ENCODE peak calls at places on chromosomes 12 and 14, in eight cellular contexts. V is heart left ventricle, M is AG10803, X is ascending aorta, E is epithelial cell of esophagus, N is mucosa of descending colon, C is left lung, F is mammary epithelial cell. D is an unnamed sample.

GRCh38 chr12:115916910-115917668 is 360.4 kb downstream of the MED13L start:
- DNase-seq in C (peak), M (no peak), X (no peak), V (peak), E (peak), F (peak), N (peak), D (peak)

GRCh38 chr14:101007765-101008164 is 104.2 kb upstream of the RTL1 start:
- DNase-seq in X (no peak), E (no peak), V (no peak), N (no peak), C (no peak), F (no peak), M (no peak), D (no peak)

GRCh38 chr12:89856431-89856830 is 147.8 kb upstream of the ATP2B1 start:
- DNase-seq in V (no peak), F (peak), E (peak), N (no peak), C (no peak), M (peak), X (no peak), D (peak)

GRCh38 chr14:75229923-75230792 is 48.5 kb upstream of the FOS start:
- DNase-seq in N (peak), V (peak), C (no peak), F (peak), E (peak), X (no peak), M (peak), D (peak)

GRCh38 chr14:46054526-46054925 is 597.1 kb downstream of the RPL10L start:
- DNase-seq in F (peak), V (no peak), C (no peak), M (peak), E (peak), N (no peak), X (no peak), D (no peak)

GRCh38 chr12:106600503-106600902 is 17.7 kb downstream of the RFX4 start:
- DNase-seq in F (no peak), N (no peak), M (no peak), X (no peak), C (no peak), V (no peak), E (no peak), D (no peak)

GRCh38 chr14:103259184-103259583 is 74.9 kb upstream of the EIF5 start:
- DNase-seq in C (no peak), X (no peak), F (no peak), E (no peak), M (no peak), V (no peak), N (no peak), D (no peak)

GRCh38 chr14:54711812-54712211 is 144.9 kb downstream of the SAMD4A start:
- DNase-seq in E (no peak), N (no peak), X (no peak), C (no peak), F (no peak), M (no peak), V (no peak), D (peak)

GRCh38 chr14:101875041-101875725 is 89.2 kb upstream of the DYNC1H1 start:
- DNase-seq in F (no peak), M (no peak), V (no peak), X (no peak), E (no peak), C (no peak), N (no peak), D (no peak)

GRCh38 chr14:101590616-101591015 is 29.3 kb downstream of the DIO3 start:
- DNase-seq in X (no peak), C (peak), F (no peak), N (peak), V (no peak), E (no peak), M (no peak), D (no peak)

GRCh38 chr14:76863724-76864407 is 37.7 kb downstream of the LRRC74A start:
- DNase-seq in C (no peak), V (peak), N (no peak), E (no peak), F (no peak), M (no peak), X (peak), D (peak)

GRCh38 chr12:84924956-84925355 is 12.4 kb upstream of the SLC6A15 start:
- DNase-seq in E (peak), N (no peak), F (peak), V (no peak), X (no peak), M (peak), C (no peak), D (no peak)

GRCh38 chr12:99455350-99456037 is 192.1 kb upstream of the GARIN6 start:
- DNase-seq in V (no peak), X (no peak), N (no peak), C (no peak), F (peak), M (peak), E (peak), D (no peak)

GRCh38 chr12:71371132-71371531 is 68.5 kb upstream of the LGR5 start:
- DNase-seq in X (no peak), V (no peak), C (no peak), E (no peak), N (no peak), M (no peak), F (peak), D (no peak)

GRCh38 chr12:83225806-83226205 is 539.1 kb downstream of the TMTC2 start:
- DNase-seq in F (no peak), N (no peak), M (no peak), E (no peak), X (no peak), V (no peak), C (no peak), D (no peak)

GRCh38 chr12:124609041-124609984 is 41.9 kb upstream of the NCOR2 start:
- DNase-seq in M (no peak), N (peak), E (peak), C (peak), F (peak), X (no peak), V (peak), D (peak)

GRCh38 chr14:22822017-22822618 is 6.9 kb upstream of the SLC7A7 start:
- DNase-seq in C (peak), E (no peak), V (no peak), N (no peak), X (no peak), F (no peak), M (no peak), D (no peak)

GRCh38 chr14:65261425-65261920 is 151.1 kb upstream of the FUT8 start:
- DNase-seq in C (no peak), E (peak), N (no peak), M (peak), X (no peak), V (no peak), F (no peak), D (no peak)

GRCh38 chr14:66746316-66747006 is 238.5 kb downstream of the GPHN start:
- DNase-seq in V (no peak), M (peak), C (no peak), E (peak), N (no peak), F (peak), X (no peak), D (no peak)

GRCh38 chr14:61625171-61625570 is 70.1 kb upstream of the HIF1A start:
- DNase-seq in E (peak), V (no peak), X (no peak), C (no peak), N (no peak), F (peak), M (no peak), D (no peak)

GRCh38 chr12:85623726-85624125 is 212.5 kb downstream of the RASSF9 start:
- DNase-seq in N (no peak), X (no peak), C (no peak), F (no peak), M (no peak), V (no peak), E (no peak), D (no peak)

GRCh38 chr12:63348544-63348943 is 197.5 kb upstream of the AVPR1A start:
- DNase-seq in E (no peak), V (no peak), N (no peak), F (peak), C (no peak), M (no peak), X (no peak), D (no peak)

GRCh38 chr14:63157195-63157594 is 47.0 kb upstream of the RHOJ start:
- DNase-seq in E (no peak), C (no peak), N (no peak), F (no peak), V (no peak), X (no peak), M (no peak), D (no peak)

GRCh38 chr14:66444271-66444987 is 41.7 kb upstream of the CCDC196 start:
- DNase-seq in F (no peak), X (no peak), E (no peak), M (peak), V (no peak), C (no peak), N (no peak), D (no peak)

GRCh38 chr14:29741909-29742401 is 185.7 kb downstream of the PRKD1 start:
- DNase-seq in X (no peak), C (no peak), F (no peak), N (no peak), M (peak), V (peak), E (no peak), D (no peak)

GRCh38 chr12:118188690-118189371 is 52.9 kb downstream of the PEBP1 start:
- DNase-seq in X (no peak), C (no peak), M (peak), V (peak), F (peak), E (no peak), N (no peak), D (no peak)

GRCh38 chr12:3043406-3043805 is 33.8 kb upstream of the TSPAN9 start:
- DNase-seq in X (no peak), N (no peak), F (no peak), E (no peak), C (no peak), V (no peak), M (no peak), D (no peak)

GRCh38 chr12:112192475-112192874 is 67.1 kb downstream of the TRAFD1 start:
- DNase-seq in E (no peak), C (no peak), M (no peak), X (no peak), F (no peak), V (no peak), N (no peak), D (no peak)

GRCh38 chr12:112188130-112188830 is 62.9 kb downstream of the TRAFD1 start:
- DNase-seq in E (no peak), M (no peak), C (no peak), X (no peak), V (no peak), F (no peak), N (no peak), D (no peak)

GRCh38 chr12:112191840-112192321 is 66.5 kb downstream of the TRAFD1 start:
- DNase-seq in N (no peak), X (no peak), M (peak), C (no peak), V (no peak), F (peak), E (peak), D (no peak)

GRCh38 chr12:112191201-112191600 is 65.8 kb downstream of the TRAFD1 start:
- DNase-seq in M (no peak), F (no peak), C (no peak), V (no peak), E (no peak), N (no peak), X (no peak), D (no peak)

DNA sequence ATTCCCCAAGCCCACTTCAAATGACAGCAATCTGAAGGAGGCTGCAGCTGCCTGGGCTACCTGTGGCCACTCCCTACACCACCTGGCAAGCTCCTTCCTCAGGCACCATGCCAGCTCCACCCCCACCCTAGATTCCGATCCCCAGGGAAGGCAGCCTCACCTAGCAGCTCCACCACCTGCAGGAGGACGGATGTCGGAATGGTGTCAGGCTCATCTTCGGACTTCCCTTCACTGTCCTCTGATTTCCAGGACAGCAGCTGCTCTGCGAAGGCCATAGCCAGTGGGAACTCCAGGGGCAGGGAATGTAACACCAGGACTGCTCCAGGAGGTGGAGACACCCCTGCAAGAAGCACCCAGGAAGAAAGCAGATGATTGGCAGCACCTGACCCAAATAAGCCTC is 65.3 kb downstream of the TRAFD1 start:
- DNase-seq in M (no peak), F (peak), X (no peak), N (peak), E (peak), V (no peak), C (no peak), D (no peak)
- TF ChIP-seq CTCF in M (no peak), F (no peak), X (no peak), N (no peak), E (peak), V (no peak), C (no peak), D (no peak)

GRCh38 chr12:52122904-52123303 is 43.4 kb downstream of the SMIM41 start:
- DNase-seq in F (no peak), V (no peak), M (no peak), E (no peak), C (no peak), N (no peak), X (no peak), D (no peak)

GRCh38 chr12:52127683-52128450 is 48.4 kb downstream of the SMIM41 start:
- DNase-seq in E (no peak), F (no peak), X (no peak), V (no peak), M (no peak), C (no peak), N (no peak), D (no peak)

GRCh38 chr12:52125499-52125900 is 46.0 kb downstream of the SMIM41 start:
- DNase-seq in V (no peak), M (no peak), X (no peak), F (no peak), C (no peak), E (no peak), N (no peak), D (no peak)

GRCh38 chr12:52126605-52127578 is 47.4 kb downstream of the SMIM41 start:
- DNase-seq in C (no peak), V (no peak), M (no peak), X (no peak), N (no peak), E (no peak), F (no peak), D (no peak)

DNA sequence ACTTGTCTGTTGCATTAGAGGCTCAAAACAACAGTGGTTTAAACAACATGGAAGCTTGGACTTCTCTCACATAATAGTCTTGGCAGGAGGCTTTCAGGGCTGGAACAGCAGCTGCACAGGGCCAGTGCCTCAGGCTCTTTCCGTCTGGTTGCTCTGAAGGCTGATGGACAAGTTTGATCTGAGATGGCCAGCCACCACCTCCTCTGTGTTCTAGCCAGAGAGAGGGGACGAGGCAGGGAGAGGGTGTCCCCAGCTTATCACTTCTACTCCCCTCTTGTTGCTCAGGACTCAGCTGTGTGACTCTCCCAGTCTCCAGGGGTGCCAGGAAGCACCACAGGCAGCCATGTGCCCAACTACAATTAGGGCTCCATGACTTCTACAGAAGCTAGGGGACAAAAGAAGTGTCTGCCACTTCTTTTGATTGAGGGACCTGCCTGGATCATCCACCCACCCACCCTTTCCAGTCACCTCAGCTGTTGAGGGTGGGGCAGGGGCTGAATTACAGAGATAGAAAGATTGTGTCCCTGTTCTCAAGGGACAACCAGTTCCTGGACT is 46.6 kb downstream of the SMIM41 start:
- DNase-seq in M (no peak), E (no peak), N (no peak), X (no peak), V (no peak), F (no peak), C (no peak), D (no peak)
- H3K4me3 ChIP-seq in M (no peak), E (no peak), N (no peak), X (no peak), V (no peak), F (no peak), C (no peak), D (no peak)

GRCh38 chr12:65962921-65963883 is 138.9 kb downstream of the HMGA2 start:
- DNase-seq in N (no peak), C (no peak), F (no peak), X (no peak), V (peak), E (peak), M (no peak), D (no peak)
- TF ChIP-seq CTCF in N (no peak), C (no peak), F (no peak), X (no peak), V (peak), E (peak), M (no peak), D (peak)

GRCh38 chr12:121802485-121802842 is 1.3 kb upstream of the SETD1B start:
- DNase-seq in N (no peak), E (no peak), V (no peak), X (no peak), C (no peak), M (no peak), F (no peak), D (no peak)
- H3K4me3 ChIP-seq in N (peak), E (peak), V (peak), X (peak), C (peak), M (peak), F (peak), D (peak)

DNA sequence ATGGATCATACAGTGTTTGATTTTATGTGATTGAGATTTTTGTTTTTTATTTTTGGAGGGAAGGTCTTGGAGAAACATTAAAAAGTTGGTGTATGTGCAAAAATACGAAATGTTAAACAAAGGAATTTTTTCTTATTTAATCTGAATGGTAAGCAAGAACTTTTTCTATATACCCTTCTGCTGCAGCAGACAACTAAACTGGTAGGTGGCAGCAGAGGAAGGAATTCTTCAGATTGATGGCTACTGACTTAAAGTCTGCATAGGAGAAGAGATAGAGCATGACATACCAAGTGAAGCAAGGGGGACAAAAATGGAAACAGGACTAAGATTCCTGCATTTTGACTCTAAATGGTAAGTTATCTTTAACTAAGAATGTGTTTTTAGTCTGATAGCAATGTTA is 42.0 kb upstream of the A2ML1 start:
- DNase-seq in C (no peak), N (no peak), E (peak), F (peak), M (peak), X (no peak), V (no peak), D (no peak)
- TF ChIP-seq CTCF in C (peak), N (no peak), E (peak), F (peak), M (peak), X (no peak), V (peak), D (peak)

D was measured in GM06990.